ENCODE peak calls at places on chromosome 20, in five cellular contexts. F, H, C, O and I are unnamed samples.

GRCh38 chr20:56624786-56625681 is 4.1 kb upstream of the TFAP2C start:
- DNase-seq in H (no peak), F (no peak), O (peak), C (no peak), I (no peak)

GRCh38 chr20:39855056-39855455 is 834.0 kb downstream of the MAFB start:
- DNase-seq in O (no peak), H (no peak), F (no peak), C (no peak), I (no peak)

GRCh38 chr20:9758752-9759151 is 80.1 kb downstream of the PAK5 start:
- DNase-seq in H (no peak), F (no peak), O (no peak), C (no peak), I (no peak)

GRCh38 chr20:32263398-32263954 is 14.0 kb upstream of the KIF3B start:
- DNase-seq in F (no peak), H (no peak), O (no peak), C (no peak), I (no peak)

GRCh38 chr20:13243826-13244376 is 22.8 kb downstream of the ISM1 start:
- DNase-seq in H (no peak), F (peak), O (no peak), C (no peak), I (no peak)

GRCh38 chr20:46576774-46577395 is 26.4 kb upstream of the OCSTAMP start:
- DNase-seq in H (no peak), C (no peak), O (no peak), F (no peak), I (no peak)

GRCh38 chr20:59042151-59042795 is at the start of gene PRELID3B:
- DNase-seq in F (peak), C (peak), O (peak), H (no peak), I (no peak)

GRCh38 chr20:31868853-31869672 is 1.3 kb downstream of the DUSP15 start:
- DNase-seq in O (no peak), F (no peak), C (no peak), H (no peak), I (no peak)

GRCh38 chr20:1324598-1325172 is 4.3 kb downstream of the SDCBP2 start:
- DNase-seq in F (peak), O (no peak), H (no peak), C (no peak), I (no peak)

GRCh38 chr20:37523012-37523391 is 2.0 kb downstream of the NNAT start:
- DNase-seq in O (no peak), H (no peak), F (no peak), C (no peak), I (no peak)

GRCh38 chr20:22389836-22390542 is 194.4 kb downstream of the FOXA2 start:
- DNase-seq in F (no peak), O (peak), H (no peak), C (no peak), I (peak)

GRCh38 chr20:1466211-1467081 is at the start of gene NSFL1C:
- DNase-seq in O (peak), F (peak), H (peak), C (peak), I (peak)

GRCh38 chr20:41126719-41127118 is 10.6 kb upstream of the PLCG1 start:
- DNase-seq in F (no peak), C (no peak), O (no peak), H (no peak), I (no peak)

GRCh38 chr20:47050996-47051395 is 156.4 kb downstream of the EYA2 start:
- DNase-seq in F (no peak), O (no peak), C (no peak), H (no peak), I (no peak)

GRCh38 chr20:63223121-63223825 is 7.3 kb upstream of the YTHDF1 start:
- DNase-seq in H (no peak), C (peak), O (peak), F (peak), I (no peak)

GRCh38 chr20:4303136-4303535 is 287.8 kb upstream of the RNF24 start:
- DNase-seq in C (no peak), H (no peak), O (no peak), F (no peak), I (no peak)

GRCh38 chr20:25039697-25040437 is 18.1 kb downstream of the ACSS1 start:
- DNase-seq in H (no peak), F (peak), C (peak), O (no peak), I (no peak)

GRCh38 chr20:33796907-33797544 is 14.1 kb upstream of the CHMP4B start:
- DNase-seq in F (no peak), O (no peak), C (peak), H (no peak), I (no peak)

GRCh38 chr20:52895662-52896061 is 76.5 kb upstream of the TSHZ2 start:
- DNase-seq in H (no peak), O (no peak), F (no peak), C (no peak), I (no peak)

GRCh38 chr20:31848088-31848999 is 2.9 kb upstream of the FOXS1 start:
- DNase-seq in F (no peak), H (no peak), C (no peak), O (no peak), I (no peak)

GRCh38 chr20:12262747-12263146 is 345.1 kb downstream of the BTBD3 start:
- DNase-seq in O (no peak), H (no peak), F (no peak), C (no peak), I (no peak)

GRCh38 chr20:3031524-3032147 is 11.8 kb upstream of the GNRH2 start:
- DNase-seq in H (no peak), O (no peak), C (no peak), F (no peak), I (no peak)

GRCh38 chr20:35008411-35009342 is 53.0 kb downstream of the MYH7B start:
- DNase-seq in C (no peak), O (no peak), H (no peak), F (peak), I (no peak)

GRCh38 chr20:36653456-36653855 is 7.5 kb upstream of the SLA2 start:
- DNase-seq in F (no peak), O (no peak), H (no peak), C (no peak), I (no peak)

GRCh38 chr20:10639762-10640556 is 33.8 kb downstream of the JAG1 start:
- DNase-seq in O (no peak), C (no peak), H (no peak), F (no peak), I (no peak)

GRCh38 chr20:22579119-22579427 is 5.3 kb downstream of the FOXA2 start:
- DNase-seq in F (no peak), C (no peak), O (peak), H (no peak), I (no peak)

GRCh38 chr20:43658068-43658722 is 8.7 kb upstream of the MYBL2 start:
- DNase-seq in C (peak), O (no peak), F (no peak), H (no peak), I (peak)

GRCh38 chr20:59024111-59024530 is 4.9 kb downstream of the TUBB1 start:
- DNase-seq in F (no peak), O (no peak), C (no peak), H (no peak), I (no peak)

GRCh38 chr20:48621256-48622078 is 206.3 kb downstream of the PREX1 start:
- DNase-seq in H (no peak), C (peak), O (no peak), F (no peak), I (peak)

GRCh38 chr20:63238491-63239126 is 2.9 kb downstream of the BIRC7 start:
- DNase-seq in O (no peak), C (peak), F (no peak), H (no peak), I (no peak)

GRCh38 chr20:25336561-25337422 is 53.8 kb downstream of the ABHD12 start:
- DNase-seq in F (no peak), H (no peak), O (peak), C (no peak), I (no peak)

GRCh38 chr20:63596423-63596822 is 22.4 kb upstream of the HELZ2 start:
- DNase-seq in C (no peak), O (no peak), F (no peak), H (no peak), I (no peak)

GRCh38 chr20:59785118-59785959 is 148.1 kb downstream of the SYCP2 start:
- DNase-seq in F (no peak), C (no peak), H (no peak), O (no peak), I (no peak)

GRCh38 chr20:10985536-10985935 is 311.7 kb upstream of the JAG1 start:
- DNase-seq in F (peak), O (no peak), H (no peak), C (no peak), I (no peak)

GRCh38 chr20:59291740-59292139 is 8.7 kb upstream of the EDN3 start:
- DNase-seq in H (no peak), F (no peak), C (peak), O (no peak), I (no peak)